ENCODE peak calls at places on chromosomes 6 and 20, in five cellular contexts. C is AG10803, B is NB4, E is PC-9, O is transverse colon. W is an unnamed sample.

GRCh38 chr20:41678799-41679198 is 60.6 kb upstream of the CHD6 start:
- DNase-seq in C (no peak), O (no peak), E (no peak), B (no peak), W (no peak)

GRCh38 chr20:5674176-5674660 is 76.0 kb upstream of the SHLD1 start:
- DNase-seq in O (no peak), B (peak; percentile 97), E (peak; percentile 94), C (no peak), W (no peak)

GRCh38 chr6:157830354-157831017 is 7.4 kb downstream of the SNX9 start:
- DNase-seq in C (no peak), O (no peak), B (no peak), E (no peak), W (no peak)

GRCh38 chr6:53983301-53983700 is 127.9 kb upstream of the MLIP start:
- DNase-seq in O (no peak), E (no peak), B (no peak), C (no peak), W (no peak)

GRCh38 chr6:170368544-170368943 is 62.0 kb downstream of the FAM120B start:
- DNase-seq in B (no peak), C (no peak), E (no peak), O (no peak), W (no peak)

GRCh38 chr6:131135244-131136020 is at the start of gene AKAP7:
- DNase-seq in E (peak; percentile 47), C (peak; percentile 74), B (peak; percentile 82), O (peak; percentile 75), W (peak; percentile 12)

GRCh38 chr6:130674604-130675003 is 152.6 kb upstream of the SMLR1 start:
- DNase-seq in C (peak; percentile 46), B (no peak), O (no peak), E (no peak), W (no peak)

GRCh38 chr6:52213127-52213526 is 27.0 kb downstream of the IL17A start:
- DNase-seq in O (no peak), E (no peak), B (no peak), C (no peak), W (no peak)

GRCh38 chr20:31894980-31895675 is 24.7 kb downstream of the TTLL9 start:
- DNase-seq in E (no peak), B (peak; percentile 95), O (peak; percentile 45), C (peak; percentile 73), W (peak; percentile 33)

GRCh38 chr6:154298297-154298696 is 58.3 kb downstream of the IPCEF1 start:
- DNase-seq in O (no peak), C (peak; percentile 15), E (peak; percentile 77), B (no peak), W (no peak)

GRCh38 chr6:158086054-158086705 is 81.9 kb downstream of the SERAC1 start:
- DNase-seq in O (no peak), C (peak; percentile 93), B (peak; percentile 96), E (no peak), W (peak; percentile 25)

GRCh38 chr6:106257195-106257594 is 68.4 kb downstream of the ATG5 start:
- DNase-seq in B (no peak), C (no peak), O (no peak), E (no peak), W (no peak)

GRCh38 chr20:20019123-20019522 is 2.0 kb downstream of the NAA20 start:
- DNase-seq in E (peak; percentile 87), C (no peak), O (no peak), B (no peak), W (no peak)
- H3K4me3 ChIP-seq in E (peak overlapping the region; percentile 99), C (no peak overlapping the region), O (no peak overlapping the region), B (peak overlapping the region; percentile 84), W (no peak overlapping the region)

GRCh38 chr20:51888186-51888790 is 86.0 kb upstream of the SALL4 start:
- DNase-seq in E (no peak), C (no peak), O (no peak), B (no peak), W (no peak)
- H3K4me3 ChIP-seq in E (no peak overlapping the region), C (no peak overlapping the region), O (no peak overlapping the region), B (no peak overlapping the region), W (no peak overlapping the region)

GRCh38 chr6:30613251-30614043 is 3.6 kb downstream of the PPP1R10 start:
- DNase-seq in E (no peak), B (peak; percentile 52), O (no peak), C (no peak), W (no peak)
- H3K4me3 ChIP-seq in E (no peak overlapping the region), B (peak overlapping the region; percentile 99), O (no peak overlapping the region), C (no peak overlapping the region), W (no peak overlapping the region)

GRCh38 chr6:122612838-122613237 is 2.6 kb downstream of the PKIB start:
- DNase-seq in C (no peak), O (no peak), B (no peak), E (no peak), W (no peak)

GRCh38 chr6:122615409-122615808 is 5.2 kb downstream of the PKIB start:
- DNase-seq in O (no peak), C (no peak), E (no peak), B (no peak), W (no peak)

GRCh38 chr6:122609881-122610689 is at the start of gene PKIB:
- DNase-seq in B (no peak), E (peak; percentile 82), O (peak; percentile 86), C (peak; percentile 40), W (peak; percentile 32)

GRCh38 chr6:122614303-122614702 is 4.1 kb downstream of the PKIB start:
- DNase-seq in B (no peak), C (no peak), O (no peak), E (no peak), W (no peak)

GRCh38 chr6:122610690-122611455 is 668 bp downstream of the PKIB start:
- DNase-seq in O (peak; percentile 72), B (no peak), E (peak; percentile 82), C (no peak), W (no peak)
- H3K4me3 ChIP-seq in O (peak overlapping the region; percentile 24), B (no peak overlapping the region), E (peak overlapping the region; percentile 87), C (peak overlapping the region; percentile 58), W (peak overlapping the region; percentile 67)

GRCh38 chr6:75819776-75820487 is 70.9 kb downstream of the MYO6 start:
- DNase-seq in E (no peak), B (no peak), C (no peak), O (no peak), W (no peak)
- H3K4me3 ChIP-seq in E (no peak overlapping the region), B (no peak overlapping the region), C (no peak overlapping the region), O (no peak overlapping the region), W (no peak overlapping the region)

GRCh38 chr20:9179867-9180266 is 111.0 kb downstream of the PLCB4 start:
- DNase-seq in O (no peak), C (peak; percentile 46), E (no peak), B (no peak), W (no peak)

GRCh38 chr20:9180480-9181257 is 111.8 kb downstream of the PLCB4 start:
- DNase-seq in O (no peak), B (no peak), E (no peak), C (no peak), W (no peak)

GRCh38 chr20:9177278-9177677 is 108.4 kb downstream of the PLCB4 start:
- DNase-seq in B (no peak), O (no peak), C (no peak), E (no peak), W (no peak)

DNA sequence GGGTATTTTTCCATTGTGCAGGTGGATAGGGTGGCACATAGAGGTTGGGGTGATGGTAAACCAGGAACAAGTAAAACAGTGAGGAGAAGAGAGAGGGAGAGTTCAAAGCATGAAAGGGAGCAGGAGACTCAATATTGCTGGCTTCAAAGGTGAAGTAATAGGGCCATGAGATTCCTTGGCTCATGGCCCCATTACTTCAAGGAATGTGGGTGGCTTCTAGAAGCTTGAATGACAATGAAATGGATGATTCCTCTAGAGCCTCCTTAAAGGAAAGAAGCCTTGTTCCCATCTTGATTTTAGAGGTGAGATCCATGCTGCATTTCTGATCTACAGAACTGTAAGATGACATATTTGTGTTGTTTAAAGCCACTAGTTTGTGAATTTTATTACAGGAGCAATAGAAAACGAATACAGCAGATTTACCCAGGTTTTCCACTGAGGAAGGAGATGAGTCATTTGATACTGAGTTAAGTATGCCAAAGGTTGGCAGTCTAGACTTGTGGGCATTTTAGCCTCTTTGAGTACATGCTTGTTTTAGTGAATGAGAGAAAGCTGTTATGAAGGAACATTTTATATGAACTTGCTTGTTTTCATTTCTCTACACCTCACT is 110.4 kb downstream of the PLCB4 start:
- DNase-seq in O (no peak), C (peak; percentile 46), E (no peak), B (no peak), W (no peak)
- H3K4me3 ChIP-seq in O (no peak overlapping the region), C (no peak overlapping the region), E (no peak overlapping the region), B (no peak overlapping the region), W (no peak overlapping the region)

W was measured in skeletal muscle cell.